ENCODE peak calls at places on chromosomes 6 and 20, in nine cellular contexts. J is hepatocyte, E is DND-41, N is cardiac fibroblast, P is fibroblast of the aortic adventitia, U is sigmoid colon, F is AG04450, G is adrenal gland, Q is pancreas. W is an unnamed sample.

GRCh38 chr20:26216025-26216424 is 519.4 kb upstream of the ZNF337 start:
- DNase-seq in U (no peak), F (no peak), E (no peak), N (no peak), P (peak; percentile 25), Q (no peak), J (no peak), G (no peak), W (no peak)

GRCh38 chr20:63409834-63410435 is 48.8 kb upstream of the CHRNA4 start:
- DNase-seq in F (no peak), U (no peak), Q (no peak), N (no peak), J (no peak), P (no peak), G (no peak), E (no peak), W (no peak)

GRCh38 chr20:4519530-4519929 is 202.2 kb upstream of the PRND start:
- DNase-seq in E (peak; percentile 21), F (no peak), Q (no peak), J (peak; percentile 41), G (no peak), U (no peak), N (no peak), P (no peak), W (no peak)

GRCh38 chr6:158991017-158991723 is 8.8 kb downstream of the RSPH3 start:
- DNase-seq in E (no peak), N (no peak), P (no peak), Q (no peak), F (no peak), J (no peak), U (no peak), G (no peak), W (no peak)

GRCh38 chr20:49987868-49988690 is 5.3 kb downstream of the SNAI1 start:
- DNase-seq in P (no peak), E (no peak), G (no peak), Q (no peak), U (no peak), F (no peak), N (no peak), J (no peak), W (no peak)

GRCh38 chr6:107618672-107619071 is 128.8 kb downstream of the SOBP start:
- DNase-seq in G (no peak), U (no peak), Q (no peak), J (no peak), P (no peak), N (no peak), E (peak; percentile 84), F (no peak), W (peak; percentile 26)

GRCh38 chr6:87068804-87069203 is 26.1 kb downstream of the CGA start:
- DNase-seq in N (no peak), G (no peak), J (no peak), F (no peak), Q (no peak), U (no peak), P (no peak), E (no peak), W (no peak)

GRCh38 chr20:21141825-21142224 is 15.9 kb downstream of the KIZ start:
- DNase-seq in Q (no peak), P (no peak), N (no peak), U (no peak), F (no peak), E (no peak), J (no peak), G (no peak), W (no peak)

GRCh38 chr6:97102152-97102790 is 177.7 kb downstream of the KLHL32 start:
- DNase-seq in E (no peak), G (no peak), J (no peak), Q (no peak), F (no peak), P (no peak), N (no peak), U (no peak), W (no peak)

GRCh38 chr20:54629632-54630031 is 154.2 kb downstream of the DOK5 start:
- DNase-seq in G (no peak), P (no peak), E (no peak), U (no peak), J (no peak), Q (no peak), F (no peak), N (no peak), W (no peak)

GRCh38 chr6:123016431-123017110 is 20.5 kb downstream of the CLVS2 start:
- DNase-seq in E (no peak), P (no peak), Q (peak; percentile 13), U (no peak), F (no peak), J (no peak), G (no peak), N (no peak), W (no peak)

GRCh38 chr6:16450821-16451220 is 212.4 kb downstream of the GMPR start:
- DNase-seq in E (no peak), G (no peak), U (no peak), N (no peak), F (peak; percentile 7), J (no peak), Q (no peak), P (peak; percentile 41), W (no peak)

GRCh38 chr6:16450285-16450684 is 211.9 kb downstream of the GMPR start:
- DNase-seq in P (peak; percentile 93), U (no peak), E (no peak), N (peak; percentile 71), F (peak; percentile 88), Q (no peak), G (no peak), J (peak; percentile 20), W (no peak)

DNA sequence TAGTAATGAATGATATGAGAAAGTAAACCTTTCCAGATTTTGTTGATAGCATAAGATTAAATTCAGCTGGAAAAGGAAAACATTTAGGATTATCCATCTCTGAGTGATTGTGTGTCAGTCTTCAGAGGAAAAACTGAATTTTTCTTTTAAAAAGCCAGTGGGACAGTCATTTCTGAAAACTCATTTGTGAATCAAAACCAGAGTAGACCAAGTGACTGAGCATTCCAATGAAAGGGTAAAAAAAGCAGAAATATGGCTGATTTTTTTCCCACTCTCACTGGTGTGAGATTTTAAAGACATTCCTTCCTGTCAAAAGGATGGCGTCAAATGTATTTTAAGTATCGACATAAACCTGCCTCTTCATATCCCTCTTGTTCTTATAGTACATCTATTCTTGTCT is 214.0 kb downstream of the GMPR start:
- DNase-seq in F (no peak), J (no peak), U (no peak), N (no peak), G (no peak), Q (no peak), E (no peak), P (no peak), W (no peak)
- TF ChIP-seq CTCF in F (no peak), J (no peak), U (no peak), N (no peak), G (no peak), Q (no peak), E (no peak), P (no peak), W (no peak)

GRCh38 chr6:80217799-80218198 is 111.3 kb downstream of the BCKDHB start:
- DNase-seq in J (peak; percentile 8), N (no peak), U (peak; percentile 87), P (peak; percentile 4), E (no peak), F (no peak), Q (no peak), G (no peak), W (no peak)
- H3K4me3 ChIP-seq in J (no peak overlapping the region), N (no peak overlapping the region), U (no peak overlapping the region), P (no peak overlapping the region), E (no peak overlapping the region), F (no peak overlapping the region), Q (no peak overlapping the region), G (no peak overlapping the region), W (no peak overlapping the region)

GRCh38 chr6:12605888-12606345 is 110.7 kb upstream of the PHACTR1 start:
- DNase-seq in P (peak; percentile 79), E (peak; percentile 41), N (peak; percentile 77), U (no peak), G (peak; percentile 50), F (peak; percentile 36), J (peak; percentile 80), Q (peak; percentile 51), W (no peak)

GRCh38 chr6:12602342-12602741 is 114.2 kb upstream of the PHACTR1 start:
- DNase-seq in F (no peak), G (no peak), U (no peak), P (peak; percentile 65), N (peak; percentile 52), Q (no peak), J (no peak), E (no peak), W (no peak)

GRCh38 chr6:12601881-12602280 is 114.7 kb upstream of the PHACTR1 start:
- DNase-seq in J (no peak), F (no peak), Q (no peak), G (no peak), P (peak; percentile 91), U (no peak), N (peak; percentile 86), E (no peak), W (no peak)

GRCh38 chr6:12603711-12604049 is 112.9 kb upstream of the PHACTR1 start:
- DNase-seq in U (no peak), Q (no peak), P (no peak), G (no peak), F (no peak), N (no peak), E (no peak), J (no peak), W (no peak)

DNA sequence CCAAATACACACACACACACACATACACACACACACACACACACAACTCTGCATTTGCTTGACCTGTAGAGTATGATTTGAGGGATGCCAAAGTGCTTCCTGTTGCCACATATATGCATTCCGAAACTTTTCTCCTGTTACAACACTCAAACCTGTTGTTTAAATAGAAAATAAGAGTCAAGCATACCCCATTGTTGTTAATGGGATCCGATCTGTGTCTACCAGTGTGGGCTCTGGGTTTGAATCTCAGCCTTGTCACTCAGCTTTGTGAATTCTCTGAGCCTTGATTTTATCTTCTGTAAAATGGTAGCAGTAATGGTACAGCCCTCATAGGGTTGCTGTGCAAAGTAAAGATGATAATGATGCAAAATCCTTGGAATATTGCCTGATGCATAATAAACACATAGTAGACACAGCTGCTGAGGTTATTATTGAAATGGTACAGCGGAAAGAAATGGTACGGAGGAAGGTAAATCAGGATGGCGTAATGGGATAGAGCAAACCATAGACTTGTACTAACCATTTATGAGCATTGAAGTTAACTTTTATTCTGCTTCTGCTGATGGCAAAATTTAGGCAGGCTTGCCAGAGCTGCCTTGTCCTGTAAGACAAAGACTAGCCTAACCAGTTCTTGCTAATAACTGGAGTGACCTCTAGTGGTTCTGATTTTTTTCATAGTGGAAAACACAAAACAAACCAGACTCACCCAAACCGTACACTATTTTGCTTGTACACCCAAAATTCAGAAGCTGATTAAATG is 113.4 kb upstream of the PHACTR1 start:
- DNase-seq in G (peak; percentile 48), E (no peak), N (peak; percentile 93), F (no peak), U (no peak), J (peak; percentile 70), P (peak; percentile 95), Q (no peak), W (no peak)
- TF ChIP-seq CTCF in G (peak; percentile 60), E (peak; percentile 14), N (peak; percentile 52), F (peak; percentile 66), U (no peak), J (peak; percentile 66), P (peak; percentile 63), Q (no peak), W (no peak)

DNA sequence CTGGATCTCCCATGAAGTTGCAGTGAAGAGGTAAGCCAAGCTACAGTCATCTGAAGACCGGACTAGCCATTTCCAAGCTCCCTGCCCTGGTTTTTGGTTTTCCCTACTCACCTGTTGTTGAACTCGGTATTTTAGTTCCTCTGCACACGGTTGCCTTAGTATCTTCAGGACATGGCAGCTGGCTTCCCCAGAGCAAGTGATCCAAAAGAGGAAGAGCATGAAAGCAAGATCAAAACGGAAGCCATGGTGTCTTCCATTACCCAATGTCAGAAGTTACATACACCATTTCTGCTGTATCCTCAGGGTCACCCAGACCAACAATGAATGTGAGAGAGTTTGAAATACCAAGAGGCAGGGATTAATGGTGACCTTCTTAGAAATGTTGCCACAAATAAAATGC is 276.6 kb upstream of the CNR1 start:
- DNase-seq in F (no peak), J (no peak), Q (no peak), E (no peak), P (no peak), U (no peak), N (no peak), G (no peak), W (no peak)
- H3K4me3 ChIP-seq in F (no peak overlapping the region), J (no peak overlapping the region), Q (no peak overlapping the region), E (no peak overlapping the region), P (no peak overlapping the region), U (no peak overlapping the region), N (no peak overlapping the region), G (no peak overlapping the region), W (no peak overlapping the region)

W was measured in CD8-positive, alpha-beta T cell.